ENCODE peak calls at places on chromosomes 12 and 14, in six cellular contexts. G is GM12891, Z is heart left ventricle, I is sigmoid colon, J is transverse colon, X is ovary. A is an unnamed sample.

GRCh38 chr14:104419865-104420458 is 159.6 kb upstream of the C14orf180 start:
- DNase-seq in G (no peak), Z (no peak), I (no peak), J (no peak), X (no peak), A (no peak)

GRCh38 chr14:34733245-34733644 is 18.9 kb upstream of the CFL2 start:
- DNase-seq in G (no peak), Z (no peak), I (no peak), J (no peak), X (no peak), A (no peak)

GRCh38 chr12:23140710-23141109 is 515.7 kb downstream of the ETNK1 start:
- DNase-seq in G (no peak), Z (no peak), I (no peak), J (no peak), X (no peak), A (no peak)

GRCh38 chr14:83491091-83491490 is 1957.4 kb upstream of the SEL1L start:
- DNase-seq in G (no peak), Z (no peak), I (no peak), J (no peak), X (no peak), A (no peak)

GRCh38 chr12:68521321-68521839 is 89.3 kb upstream of the RAP1B start:
- DNase-seq in G (no peak), Z (no peak), I (no peak), J (no peak), X (no peak), A (no peak)

GRCh38 chr12:26109343-26109841 is 15.4 kb downstream of the BHLHE41 start:
- DNase-seq in G (no peak), Z (no peak), I (peak; percentile 79), J (no peak), X (peak; percentile 41), A (no peak)

GRCh38 chr12:53430116-53430515 is 6.5 kb downstream of the AMHR2 start:
- DNase-seq in G (no peak), Z (no peak), I (peak; percentile 52), J (no peak), X (peak; percentile 23), A (no peak)

GRCh38 chr12:43740511-43741100 is 18.0 kb downstream of the PUS7L start:
- DNase-seq in G (no peak), Z (no peak), I (no peak), J (no peak), X (no peak), A (no peak)

GRCh38 chr12:32679910-32680217 is 763 bp downstream of the DNM1L start:
- DNase-seq in G (no peak), Z (no peak), I (no peak), J (no peak), X (no peak), A (no peak)

GRCh38 chr12:110548678-110549077 is 34.4 kb downstream of the PPTC7 start:
- DNase-seq in G (no peak), Z (no peak), I (no peak), J (no peak), X (no peak), A (no peak)

GRCh38 chr14:99853206-99853605 is 60.0 kb downstream of the EML1 start:
- DNase-seq in G (no peak), Z (peak; percentile 18), I (no peak), J (no peak), X (no peak), A (peak; percentile 26)

GRCh38 chr14:76922599-76922998 is 96.4 kb downstream of the LRRC74A start:
- DNase-seq in G (no peak), Z (no peak), I (no peak), J (no peak), X (no peak), A (no peak)

GRCh38 chr12:84822541-84822940 is 90.1 kb downstream of the SLC6A15 start:
- DNase-seq in G (no peak), Z (no peak), I (no peak), J (no peak), X (no peak), A (no peak)

GRCh38 chr12:99810718-99811593 is 163.4 kb downstream of the GARIN6 start:
- DNase-seq in G (no peak), Z (no peak), I (no peak), J (no peak), X (no peak), A (no peak)

GRCh38 chr14:104146651-104147345 is 8.4 kb downstream of the KIF26A start:
- DNase-seq in G (no peak), Z (no peak), I (peak; percentile 55), J (no peak), X (no peak), A (no peak)

DNA sequence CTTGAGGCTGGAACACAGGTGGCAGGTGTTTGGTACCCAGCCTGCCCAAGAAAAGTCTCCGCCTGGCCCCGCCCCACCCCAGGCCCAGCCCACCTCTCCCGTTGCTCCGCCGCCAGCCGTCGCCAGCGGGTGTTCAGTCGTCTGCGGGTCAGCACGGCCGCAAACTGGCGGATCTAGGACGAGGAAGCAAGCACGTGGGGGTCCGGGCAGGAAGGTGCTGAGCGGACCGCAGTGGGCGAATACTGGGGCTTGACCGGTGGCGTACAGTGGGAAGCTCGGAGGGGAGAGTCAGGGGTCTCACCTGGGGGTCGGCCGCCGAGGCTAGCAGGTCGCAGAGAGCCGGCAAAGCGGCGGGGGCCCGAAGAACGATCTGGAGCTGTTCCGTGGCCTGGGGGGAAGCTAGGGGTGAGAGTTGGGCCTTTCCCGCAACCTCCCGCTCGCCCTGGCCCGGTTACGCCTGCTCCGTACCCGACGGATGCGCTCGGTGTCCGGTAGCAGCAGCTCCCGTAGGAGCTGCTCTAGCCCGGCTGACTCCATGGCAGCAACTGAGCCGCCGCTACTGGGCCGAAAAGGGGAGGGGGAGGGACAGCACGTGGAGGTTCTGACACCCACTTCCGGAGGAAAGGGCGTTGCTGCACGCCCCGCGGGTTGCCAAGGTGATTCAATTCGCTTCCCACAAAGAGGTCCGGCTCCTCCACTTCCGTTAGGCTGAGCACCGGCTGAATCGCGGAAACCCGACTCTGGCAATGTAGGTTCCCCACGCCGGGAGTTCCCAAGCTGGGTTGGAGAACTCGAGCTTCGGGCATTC is at the start of gene IPO4:
- DNase-seq in G (peak; percentile 99), Z (peak; percentile 97), I (peak; percentile 99), J (peak; percentile 96), X (peak; percentile 96), A (peak; percentile 85)
- TF ChIP-seq POLR2A in G (peak; percentile 96), Z (no peak), I (peak; percentile 29), J (peak; percentile 63), X (peak; percentile 40), A (peak; percentile 65)

DNA sequence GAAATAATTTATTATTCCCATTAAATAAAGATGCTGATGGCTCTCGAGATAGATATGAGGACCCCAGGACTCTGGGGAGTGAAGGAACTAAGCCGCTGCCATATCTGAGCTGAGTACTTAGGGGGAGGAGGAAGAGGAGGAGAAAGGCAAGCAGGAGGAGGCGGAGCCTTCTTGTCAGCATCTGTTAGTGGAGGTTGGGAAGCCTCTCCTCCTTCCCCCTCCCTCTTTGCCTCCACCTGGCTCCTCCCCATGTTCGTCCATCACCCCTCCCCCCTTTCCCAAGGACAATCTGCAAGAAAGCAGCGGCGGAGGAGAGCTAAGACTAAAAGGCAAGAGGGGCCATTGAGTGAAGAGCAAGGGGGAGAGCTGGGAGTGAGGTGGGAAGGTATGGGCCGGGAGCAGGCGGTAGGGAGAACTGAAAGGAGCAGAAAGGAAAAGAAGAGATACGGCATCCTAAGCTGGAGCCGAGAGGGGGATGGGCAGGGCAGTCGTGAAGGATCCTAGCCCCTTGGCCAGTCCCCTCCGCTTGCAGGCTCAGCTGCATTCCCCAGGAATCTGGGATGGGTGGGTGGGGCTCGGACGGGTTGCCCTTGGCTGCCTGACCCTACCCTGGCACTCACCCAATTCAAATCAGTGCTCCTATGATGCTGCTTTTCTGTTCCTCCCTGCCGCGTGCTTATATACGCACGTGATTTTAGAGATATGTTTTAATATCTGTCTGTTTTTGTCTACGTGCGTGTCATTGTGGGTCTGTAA is at the start of gene PFKM:
- DNase-seq in G (peak; percentile 62), Z (peak; percentile 88), I (peak; percentile 94), J (peak; percentile 88), X (peak; percentile 87), A (peak; percentile 65)
- TF ChIP-seq POLR2A in G (peak; percentile 47), Z (no peak), I (no peak), J (no peak), X (peak; percentile 36), A (peak; percentile 23)

GRCh38 chr14:65299837-65300236 is 112.7 kb upstream of the FUT8 start:
- DNase-seq in G (no peak), Z (no peak), I (no peak), J (no peak), X (no peak), A (no peak)

GRCh38 chr14:65296402-65296801 is 116.1 kb upstream of the FUT8 start:
- DNase-seq in G (no peak), Z (no peak), I (no peak), J (no peak), X (no peak), A (no peak)

GRCh38 chr14:65301862-65302539 is 110.5 kb upstream of the FUT8 start:
- DNase-seq in G (no peak), Z (no peak), I (no peak), J (no peak), X (no peak), A (no peak)

GRCh38 chr14:65297744-65298143 is 114.8 kb upstream of the FUT8 start:
- DNase-seq in G (no peak), Z (no peak), I (no peak), J (peak; percentile 37), X (no peak), A (no peak)

DNA sequence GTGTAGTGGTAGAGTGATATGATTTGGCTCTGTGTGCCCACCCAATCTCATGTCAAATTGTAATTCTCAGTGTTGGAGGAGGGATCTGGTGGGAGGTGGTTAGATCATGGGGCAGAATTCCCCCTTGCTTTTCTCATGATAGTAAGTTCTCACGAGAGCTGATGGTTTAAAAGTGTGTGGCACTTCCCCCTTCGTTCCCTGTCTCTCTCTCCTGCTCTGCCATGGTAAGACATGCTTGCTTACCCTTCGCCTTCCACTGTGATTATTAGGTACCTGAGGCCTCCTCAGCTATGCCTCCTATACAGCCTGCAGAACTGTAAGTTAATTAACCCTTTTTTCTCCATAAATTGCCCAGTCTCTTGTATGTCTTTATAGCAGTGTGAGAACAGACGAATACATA is 115.7 kb upstream of the FUT8 start:
- DNase-seq in G (no peak), Z (no peak), I (no peak), J (no peak), X (no peak), A (no peak)
- TF ChIP-seq POLR2A in G (peak; percentile 93), Z (no peak), I (no peak), J (no peak), X (no peak), A (no peak)

DNA sequence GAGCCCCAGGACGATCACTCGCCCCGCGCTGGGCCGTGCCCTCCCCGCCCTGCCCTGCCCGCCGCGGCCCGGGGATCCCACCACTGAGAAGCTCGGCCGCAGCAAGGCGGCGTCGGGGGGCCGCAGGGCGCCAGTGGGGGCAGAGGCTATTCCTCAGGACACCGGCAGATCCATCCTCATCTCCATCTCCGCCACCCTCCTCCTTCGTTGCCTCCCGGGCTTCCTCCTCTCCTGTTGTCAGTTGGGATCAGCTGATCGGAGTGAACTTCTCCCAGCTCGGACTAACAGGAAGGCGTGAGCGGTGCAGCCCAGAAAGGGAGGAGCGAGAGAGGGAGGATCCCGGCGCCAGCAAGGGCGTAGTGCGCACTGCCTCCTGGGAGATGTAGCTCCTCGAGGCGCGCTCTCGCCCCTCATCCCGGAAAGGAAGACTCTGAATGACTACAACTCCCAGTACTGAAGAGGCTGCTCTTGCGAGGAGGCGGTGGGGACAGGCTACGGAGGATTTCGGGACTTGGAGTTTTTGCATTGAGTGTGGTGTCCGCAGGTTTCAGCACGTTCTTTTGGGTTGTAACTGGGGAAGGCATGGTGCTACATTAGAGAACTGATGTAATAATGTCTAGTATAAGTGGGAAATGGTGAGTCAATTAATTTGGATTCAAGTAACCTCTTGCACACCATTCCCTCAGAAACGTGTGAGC is at the start of gene ZFYVE1:
- DNase-seq in G (peak; percentile 87), Z (peak; percentile 97), I (peak; percentile 98), J (peak; percentile 97), X (peak; percentile 96), A (peak; percentile 94)
- TF ChIP-seq POLR2A in G (peak; percentile 53), Z (no peak), I (peak; percentile 64), J (peak; percentile 90), X (peak; percentile 39), A (peak; percentile 88)

GRCh38 chr14:68596701-68597100 is 196.2 kb downstream of the ZFP36L1 start:
- DNase-seq in G (no peak), Z (no peak), I (no peak), J (no peak), X (no peak), A (no peak)
- TF ChIP-seq POLR2A in G (no peak), Z (no peak), I (no peak), J (no peak), X (no peak), A (no peak)